ENCODE peak calls at places on chromosomes 11 and 22, in nine cellular contexts. U is tibial nerve, M is left ventricle myocardium inferior, F is adrenal gland, T is Peyer's patch, Y is cardiac muscle cell, B is aorta, Z is heart right ventricle, V is body of pancreas. H is an unnamed sample. For H3K36me3, the result is how much of the 10 kb centered on the place peaks cover.

GRCh38 chr11:101618691-101619090 is 34.9 kb upstream of the TRPC6 start:
- DNase-seq in T (no peak), B (no peak), F (no peak), V (no peak), U (no peak), M (no peak), Z (no peak), Y (no peak), H (no peak)

GRCh38 chr11:11148104-11148509 is 204.9 kb downstream of the CSNK2A3 start:
- DNase-seq in B (peak), M (peak), F (peak), Y (peak), U (peak), Z (peak), V (peak), T (no peak), H (no peak)

GRCh38 chr11:123590296-123590912 is 64.0 kb downstream of the SCN3B start:
- DNase-seq in B (no peak), Y (no peak), T (peak), M (no peak), Z (no peak), V (peak), F (peak), U (peak), H (no peak)

GRCh38 chr11:15969701-15970329 is 386.5 kb downstream of the SOX6 start:
- DNase-seq in U (no peak), V (no peak), Z (no peak), B (no peak), T (no peak), Y (no peak), F (no peak), M (no peak), H (no peak)

GRCh38 chr11:48093795-48094642 is 113.7 kb downstream of the PTPRJ start:
- DNase-seq in U (no peak), B (no peak), Y (peak), F (no peak), T (no peak), M (no peak), Z (no peak), V (peak), H (no peak)

GRCh38 chr11:116281173-116282160 is 491.3 kb downstream of the BUD13 start:
- DNase-seq in B (no peak), Z (no peak), F (no peak), M (no peak), Y (no peak), U (no peak), V (no peak), T (no peak), H (no peak)

GRCh38 chr22:17775781-17776470 is 1.7 kb upstream of the BID start:
- DNase-seq in Z (no peak), M (no peak), Y (no peak), T (peak), F (no peak), V (no peak), B (no peak), U (no peak), H (no peak)

GRCh38 chr11:132640952-132641351 is 891.3 kb downstream of the OPCML start:
- DNase-seq in F (no peak), T (no peak), B (no peak), V (no peak), U (no peak), M (no peak), Y (no peak), Z (no peak), H (no peak)

GRCh38 chr11:2774173-2775082 is 74.6 kb upstream of the KCNQ1OT1 start:
- DNase-seq in V (no peak), Z (no peak), M (no peak), B (no peak), F (no peak), T (peak), Y (no peak), U (no peak), H (no peak)

GRCh38 chr11:60769273-60769672 is 12.6 kb downstream of the MS4A15 start:
- DNase-seq in Y (no peak), T (no peak), U (no peak), V (no peak), Z (no peak), F (no peak), B (no peak), M (no peak), H (no peak)

GRCh38 chr11:44760917-44761545 is 34.3 kb downstream of the TSPAN18 start:
- DNase-seq in T (no peak), M (no peak), Y (peak), V (no peak), B (peak), Z (no peak), F (peak), U (peak), H (no peak)

GRCh38 chr22:23256986-23257888 is 76.9 kb downstream of the BCR start:
- DNase-seq in V (peak), U (peak), F (peak), B (peak), Y (peak), Z (peak), T (peak), M (peak), H (no peak)

GRCh38 chr11:36150986-36151385 is 138.2 kb downstream of the COMMD9 start:
- DNase-seq in V (no peak), Z (no peak), Y (no peak), T (no peak), U (no peak), M (no peak), F (no peak), B (no peak), H (no peak)

GRCh38 chr22:37507731-37508130 is 11.5 kb downstream of the CARD10 start:
- DNase-seq in U (no peak), B (no peak), F (no peak), Y (no peak), T (no peak), Z (no peak), M (no peak), V (no peak), H (peak)

GRCh38 chr22:24460418-24461089 is 33.2 kb downstream of the ADORA2A start:
- DNase-seq in V (no peak), Y (no peak), U (no peak), T (no peak), Z (no peak), M (no peak), F (no peak), B (no peak), H (no peak)

GRCh38 chr11:61756452-61757212 is 4.2 kb downstream of the MYRF start:
- DNase-seq in Y (no peak), B (no peak), M (no peak), V (peak), T (peak), U (no peak), Z (no peak), F (no peak), H (no peak)

GRCh38 chr11:3122775-3123201 is 42.3 kb downstream of the OSBPL5 start:
- DNase-seq in T (peak), Y (no peak), F (no peak), M (peak), B (peak), U (no peak), Z (peak), V (peak), H (peak)

GRCh38 chr11:86784247-86784681 is 16.1 kb upstream of the PRSS23 start:
- DNase-seq in Y (no peak), B (no peak), M (no peak), V (no peak), Z (no peak), U (no peak), T (no peak), F (no peak), H (no peak)

GRCh38 chr22:22213231-22213630 is 31.4 kb upstream of the VPREB1 start:
- DNase-seq in F (no peak), U (no peak), Y (no peak), B (no peak), Z (no peak), M (no peak), T (no peak), V (no peak), H (no peak)

GRCh38 chr22:40199223-40199622 is 21.5 kb downstream of the TNRC6B start:
- DNase-seq in V (peak), Y (no peak), T (no peak), F (no peak), Z (no peak), B (no peak), M (no peak), U (no peak), H (no peak)

GRCh38 chr11:73325036-73325981 is 17.2 kb downstream of the ARHGEF17 start:
- DNase-seq in F (no peak), Y (no peak), V (no peak), T (no peak), Z (peak), M (peak), B (peak), U (no peak), H (no peak)

GRCh38 chr11:77668760-77669159 is 31.2 kb upstream of the CLNS1A start:
- DNase-seq in Y (no peak), Z (no peak), V (no peak), F (no peak), U (no peak), M (no peak), B (no peak), T (no peak), H (no peak)

GRCh38 chr22:22531770-22532546 is 11.9 kb upstream of the ZNF280A start:
- DNase-seq in U (no peak), T (no peak), V (no peak), Z (no peak), Y (no peak), B (no peak), F (no peak), M (no peak), H (no peak)

GRCh38 chr11:33899383-33900037 is 7.6 kb upstream of the LMO2 start:
- DNase-seq in V (peak), T (no peak), B (peak), U (peak), Y (peak), Z (peak), F (peak), M (peak), H (no peak)

GRCh38 chr11:67280791-67281551 is 8.1 kb upstream of the ANKRD13D start:
- DNase-seq in Z (peak), F (no peak), V (peak), Y (no peak), U (no peak), B (peak), T (peak), M (peak), H (peak)
- H3K36me3 ChIP-seq in Z (half or more), F (half or more), V (under half), Y (under half), U (half or more), B (under half), T (half or more), M (half or more), H (half or more)

GRCh38 chr22:32217465-32217864 is 12.6 kb upstream of the RFPL2 start:
- DNase-seq in U (no peak), V (no peak), F (no peak), Y (no peak), T (no peak), Z (no peak), M (no peak), B (no peak), H (no peak)

GRCh38 chr22:32219030-32219429 is 14.2 kb upstream of the RFPL2 start:
- DNase-seq in U (no peak), M (no peak), T (no peak), B (no peak), Y (no peak), Z (no peak), V (no peak), F (no peak), H (no peak)

GRCh38 chr22:32218470-32218869 is 13.6 kb upstream of the RFPL2 start:
- DNase-seq in F (peak), V (no peak), M (no peak), Y (no peak), U (no peak), T (no peak), B (no peak), Z (no peak), H (no peak)
- H3K36me3 ChIP-seq in F (under half), V (under half), M (under half), Y (under half), U (under half), T (under half), B (under half), Z (under half), H (under half)

DNA sequence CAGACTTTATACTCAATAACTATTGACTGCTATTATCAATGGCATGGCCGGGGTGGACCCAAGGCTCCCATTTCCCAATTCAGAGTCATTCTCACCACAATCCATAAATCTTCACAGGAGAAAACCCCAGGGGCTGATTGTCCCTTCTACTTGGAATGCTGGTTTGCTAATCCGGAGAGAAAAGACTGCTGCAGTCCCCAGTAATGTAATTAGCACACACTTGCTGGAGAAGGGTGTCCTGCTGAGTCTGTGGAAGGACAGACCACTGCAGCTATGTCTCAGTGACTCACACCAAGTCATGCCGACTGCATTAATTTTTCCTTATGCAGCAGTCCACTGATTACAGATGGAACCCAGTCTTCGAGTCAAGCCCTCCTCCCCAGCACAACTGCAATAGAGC is 5.9 kb upstream of the ETS1 start:
- DNase-seq in Y (no peak), F (no peak), B (no peak), U (no peak), Z (no peak), V (no peak), T (no peak), M (no peak), H (no peak)
- H3K36me3 ChIP-seq in Y (under half), F (under half), B (under half), U (under half), Z (under half), V (under half), T (under half), M (under half), H (under half)

GRCh38 chr22:47619631-47620030 is 857.2 kb downstream of the TBC1D22A start:
- DNase-seq in M (no peak), B (no peak), F (no peak), Z (no peak), T (no peak), U (no peak), Y (no peak), V (no peak), H (no peak)
- H3K36me3 ChIP-seq in M (under half), B (under half), F (under half), Z (under half), T (under half), U (under half), Y (under half), V (under half), H (under half)

GRCh38 chr11:108293229-108293628 is 70.4 kb downstream of the ATM start:
- DNase-seq in Z (no peak), Y (no peak), B (no peak), M (no peak), T (no peak), U (no peak), F (no peak), V (no peak), H (no peak)
- H3K36me3 ChIP-seq in Z (half or more), Y (under half), B (under half), M (half or more), T (under half), U (under half), F (under half), V (under half), H (half or more)

DNA sequence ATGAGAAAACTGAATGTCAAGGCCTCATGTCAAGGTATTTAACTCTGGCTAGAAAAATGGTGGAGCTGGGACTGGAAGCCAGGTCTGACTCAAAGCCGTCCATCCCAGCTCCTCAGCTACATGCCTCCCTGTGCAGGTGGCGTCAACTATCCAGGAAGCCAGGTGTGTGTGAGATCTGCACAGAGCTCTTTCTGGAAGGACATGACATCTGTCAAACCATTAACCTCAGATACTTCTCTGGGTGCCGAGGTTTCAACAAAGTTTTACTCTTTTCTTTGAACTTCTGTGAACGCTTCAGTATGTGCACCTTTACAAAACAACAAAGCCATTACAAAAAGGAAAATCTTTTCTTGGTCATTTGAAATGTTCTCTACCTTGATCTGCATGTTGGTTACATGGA is 7.0 kb upstream of the CASTOR1 start:
- DNase-seq in U (no peak), B (no peak), Y (no peak), F (no peak), M (no peak), V (no peak), Z (no peak), T (no peak), H (no peak)
- H3K36me3 ChIP-seq in U (under half), B (under half), Y (under half), F (half or more), M (half or more), V (under half), Z (half or more), T (half or more), H (under half)